ENCODE peak calls at places on chromosomes 3 and 15, in five cellular contexts. One of them, this sample, is unnamed.

GRCh38 chr3:72011495-72011894 is 226.5 kb upstream of the PROK2 start:
- DNase-seq in progenitor cell of endocrine pancreas: no peak
- DNase-seq in H9: no peak
- DNase-seq in PC-9: no peak
- DNase-seq in neural progenitor cell: no peak
- DNase-seq in this sample: no peak

GRCh38 chr3:182105875-182106274 is 394.1 kb downstream of the SOX2 start:
- DNase-seq in progenitor cell of endocrine pancreas: no peak
- DNase-seq in PC-9: no peak
- DNase-seq in H9: no peak
- DNase-seq in neural progenitor cell: no peak
- DNase-seq in this sample: no peak

GRCh38 chr15:88031461-88031860 is 225.1 kb downstream of the NTRK3 start:
- DNase-seq in neural progenitor cell: no peak
- DNase-seq in H9: no peak
- DNase-seq in progenitor cell of endocrine pancreas: no peak
- DNase-seq in PC-9: no peak
- DNase-seq in this sample: no peak

GRCh38 chr15:85443046-85443445 is 62.6 kb downstream of the AKAP13 start:
- DNase-seq in PC-9: no peak
- DNase-seq in H9: no peak
- DNase-seq in neural progenitor cell: no peak
- DNase-seq in progenitor cell of endocrine pancreas: no peak
- DNase-seq in this sample: no peak

GRCh38 chr15:52765779-52766178 is 24.4 kb downstream of the ONECUT1 start:
- DNase-seq in neural progenitor cell: peak
- DNase-seq in PC-9: no peak
- DNase-seq in progenitor cell of endocrine pancreas: no peak
- DNase-seq in H9: no peak
- DNase-seq in this sample: no peak

GRCh38 chr3:25547928-25548327 is 116.8 kb downstream of the TOP2B start:
- DNase-seq in H9: no peak
- DNase-seq in neural progenitor cell: no peak
- DNase-seq in progenitor cell of endocrine pancreas: no peak
- DNase-seq in PC-9: no peak
- DNase-seq in this sample: no peak

GRCh38 chr15:53037904-53038303 is 247.8 kb upstream of the ONECUT1 start:
- DNase-seq in H9: no peak
- DNase-seq in neural progenitor cell: no peak
- DNase-seq in PC-9: no peak
- DNase-seq in progenitor cell of endocrine pancreas: no peak
- DNase-seq in this sample: no peak

GRCh38 chr15:73601449-73602425 is 31.5 kb downstream of the NPTN start:
- DNase-seq in H9: no peak
- DNase-seq in progenitor cell of endocrine pancreas: no peak
- DNase-seq in neural progenitor cell: peak
- DNase-seq in PC-9: peak
- DNase-seq in this sample: no peak

GRCh38 chr15:89362203-89363101 is 27.8 kb upstream of the POLG start:
- DNase-seq in PC-9: no peak
- DNase-seq in H9: no peak
- DNase-seq in neural progenitor cell: peak
- DNase-seq in progenitor cell of endocrine pancreas: no peak
- DNase-seq in this sample: no peak

DNA sequence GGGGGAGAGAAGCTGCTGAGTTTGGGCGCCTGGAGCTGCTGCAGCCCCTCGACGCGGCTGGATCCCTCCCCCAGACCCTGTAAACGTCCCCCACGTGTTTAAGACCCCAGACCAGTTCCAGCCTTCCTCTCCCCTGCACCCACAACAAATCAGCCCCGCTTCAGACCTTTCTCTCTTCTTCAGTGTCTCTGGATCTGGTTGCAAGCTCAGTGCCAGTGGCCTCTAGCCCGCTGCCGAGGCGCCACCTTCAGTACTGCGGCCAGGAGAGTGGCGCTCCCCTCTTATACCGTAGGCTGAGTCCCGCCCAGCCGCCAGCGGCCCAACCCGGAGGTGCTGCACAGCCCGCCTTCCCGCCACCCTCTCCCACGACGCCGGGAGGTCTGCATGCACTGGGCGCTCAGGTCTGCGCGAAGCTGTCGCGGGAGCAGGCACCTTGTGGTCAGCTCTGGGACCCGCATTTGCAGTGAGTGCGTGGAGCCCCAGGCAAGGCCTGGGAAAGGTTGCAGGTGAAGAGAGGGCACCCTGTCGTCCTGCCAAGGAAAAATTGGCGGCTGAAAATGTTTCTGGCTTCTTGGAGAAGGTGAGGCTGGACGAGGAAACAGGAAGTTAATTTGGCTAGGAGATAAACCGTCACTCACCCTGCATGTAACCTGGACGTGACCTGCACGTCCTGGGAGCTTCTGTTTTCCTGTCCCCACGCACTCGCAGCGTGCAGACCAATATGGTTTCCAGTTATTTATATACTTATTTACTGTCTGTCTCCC is at the start of gene C2CD4B:
- DNase-seq in progenitor cell of endocrine pancreas: peak
- DNase-seq in PC-9: no peak
- DNase-seq in H9: peak
- DNase-seq in neural progenitor cell: peak
- DNase-seq in this sample: no peak
- TF ChIP-seq CTCF in progenitor cell of endocrine pancreas: no peak
- TF ChIP-seq CTCF in PC-9: no peak
- TF ChIP-seq CTCF in H9: peak
- TF ChIP-seq CTCF in neural progenitor cell: peak
- TF ChIP-seq CTCF in this sample: no peak

GRCh38 chr3:143327388-143327787 is 207.8 kb downstream of the CHST2 start:
- DNase-seq in neural progenitor cell: no peak
- DNase-seq in H9: no peak
- DNase-seq in PC-9: no peak
- DNase-seq in progenitor cell of endocrine pancreas: no peak
- DNase-seq in this sample: no peak

GRCh38 chr3:143328459-143328858 is 208.9 kb downstream of the CHST2 start:
- DNase-seq in neural progenitor cell: no peak
- DNase-seq in PC-9: no peak
- DNase-seq in progenitor cell of endocrine pancreas: no peak
- DNase-seq in H9: no peak
- DNase-seq in this sample: peak

GRCh38 chr3:143330316-143330868 is 210.8 kb downstream of the CHST2 start:
- DNase-seq in H9: no peak
- DNase-seq in neural progenitor cell: no peak
- DNase-seq in progenitor cell of endocrine pancreas: no peak
- DNase-seq in PC-9: no peak
- DNase-seq in this sample: no peak

GRCh38 chr3:143331336-143331735 is 211.8 kb downstream of the CHST2 start:
- DNase-seq in H9: no peak
- DNase-seq in PC-9: no peak
- DNase-seq in neural progenitor cell: no peak
- DNase-seq in progenitor cell of endocrine pancreas: no peak
- DNase-seq in this sample: no peak

GRCh38 chr3:143329567-143330164 is 210.1 kb downstream of the CHST2 start:
- DNase-seq in neural progenitor cell: no peak
- DNase-seq in H9: peak
- DNase-seq in PC-9: no peak
- DNase-seq in progenitor cell of endocrine pancreas: no peak
- DNase-seq in this sample: no peak
- TF ChIP-seq CTCF in neural progenitor cell: no peak
- TF ChIP-seq CTCF in H9: no peak
- TF ChIP-seq CTCF in PC-9: no peak
- TF ChIP-seq CTCF in progenitor cell of endocrine pancreas: no peak
- TF ChIP-seq CTCF in this sample: no peak

DNA sequence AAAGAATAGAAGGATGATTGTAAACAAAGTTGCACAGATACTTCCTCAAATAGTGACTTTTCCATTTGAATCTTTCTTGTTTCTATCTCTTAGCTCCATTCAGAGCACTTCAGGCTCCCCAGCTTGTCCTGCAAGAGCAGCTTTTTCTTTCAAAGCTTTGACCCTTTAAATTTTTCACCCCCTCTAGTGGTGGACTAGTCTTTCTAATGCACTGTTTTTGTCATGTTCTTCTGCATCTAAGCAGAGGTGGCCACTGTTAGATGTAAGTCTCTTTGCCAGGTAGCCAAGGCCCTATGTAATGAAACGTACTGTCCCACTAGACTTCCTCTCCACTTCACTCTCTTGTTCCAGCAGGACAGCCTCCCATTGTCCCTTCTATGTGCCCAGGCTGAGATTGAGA is 74.0 kb upstream of the MANF start:
- DNase-seq in PC-9: no peak
- DNase-seq in progenitor cell of endocrine pancreas: no peak
- DNase-seq in H9: no peak
- DNase-seq in neural progenitor cell: peak
- DNase-seq in this sample: peak
- TF ChIP-seq CTCF in PC-9: peak
- TF ChIP-seq CTCF in progenitor cell of endocrine pancreas: peak
- TF ChIP-seq CTCF in H9: peak
- TF ChIP-seq CTCF in neural progenitor cell: peak
- TF ChIP-seq CTCF in this sample: peak

GRCh38 chr15:66149871-66150270 is 103.7 kb downstream of the MEGF11 start:
- DNase-seq in neural progenitor cell: peak
- DNase-seq in PC-9: no peak
- DNase-seq in H9: no peak
- DNase-seq in progenitor cell of endocrine pancreas: no peak
- DNase-seq in this sample: no peak

GRCh38 chr15:66152650-66153049 is 100.9 kb downstream of the MEGF11 start:
- DNase-seq in H9: no peak
- DNase-seq in progenitor cell of endocrine pancreas: no peak
- DNase-seq in PC-9: no peak
- DNase-seq in neural progenitor cell: no peak
- DNase-seq in this sample: no peak

GRCh38 chr15:66154581-66154980 is 99.0 kb downstream of the MEGF11 start:
- DNase-seq in PC-9: no peak
- DNase-seq in neural progenitor cell: no peak
- DNase-seq in progenitor cell of endocrine pancreas: no peak
- DNase-seq in H9: no peak
- DNase-seq in this sample: no peak

GRCh38 chr15:66153549-66154415 is 99.8 kb downstream of the MEGF11 start:
- DNase-seq in PC-9: no peak
- DNase-seq in H9: no peak
- DNase-seq in progenitor cell of endocrine pancreas: no peak
- DNase-seq in neural progenitor cell: no peak
- DNase-seq in this sample: no peak

GRCh38 chr15:66151809-66152208 is 101.7 kb downstream of the MEGF11 start:
- DNase-seq in progenitor cell of endocrine pancreas: no peak
- DNase-seq in PC-9: no peak
- DNase-seq in H9: peak
- DNase-seq in neural progenitor cell: peak
- DNase-seq in this sample: no peak
- TF ChIP-seq CTCF in progenitor cell of endocrine pancreas: no peak
- TF ChIP-seq CTCF in PC-9: no peak
- TF ChIP-seq CTCF in H9: peak
- TF ChIP-seq CTCF in neural progenitor cell: peak
- TF ChIP-seq CTCF in this sample: no peak

DNA sequence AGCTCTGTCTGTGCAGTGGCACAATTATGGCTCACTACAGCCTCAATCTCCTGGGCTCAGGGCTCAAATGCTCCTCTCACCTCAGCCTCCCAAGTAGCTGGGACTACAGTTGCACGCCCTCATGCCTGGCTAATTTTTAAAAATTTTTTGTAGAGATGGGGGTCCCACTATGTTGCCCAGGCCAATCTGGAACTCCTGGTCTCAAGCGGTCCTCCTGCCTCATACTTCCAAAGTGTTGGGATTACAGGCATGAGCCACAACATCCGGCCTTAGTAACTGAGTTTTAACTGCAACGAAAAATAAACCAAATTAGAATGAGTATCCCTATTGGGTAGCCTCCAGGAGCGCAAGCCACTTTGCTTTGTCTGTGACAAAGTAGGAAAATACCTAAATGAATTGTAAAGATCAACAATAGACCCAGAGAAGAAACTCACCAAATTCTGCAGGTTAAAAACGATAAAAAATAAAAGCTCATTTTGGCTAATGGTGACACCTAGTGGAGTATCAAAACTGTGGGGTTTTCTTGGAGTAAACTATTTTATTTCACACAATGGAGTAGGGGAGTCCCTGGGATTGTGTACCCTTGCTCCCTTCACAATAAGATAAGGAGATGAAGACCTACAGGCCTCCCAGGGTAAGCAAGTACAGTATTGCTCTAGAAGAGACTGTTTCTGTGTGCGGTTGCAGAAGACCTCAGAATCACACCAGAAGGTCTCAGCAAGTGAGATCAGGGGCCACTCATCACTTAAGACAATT is 21.0 kb upstream of the CA12 start:
- DNase-seq in progenitor cell of endocrine pancreas: no peak
- DNase-seq in PC-9: no peak
- DNase-seq in H9: no peak
- DNase-seq in neural progenitor cell: peak
- DNase-seq in this sample: no peak
- TF ChIP-seq CTCF in progenitor cell of endocrine pancreas: peak
- TF ChIP-seq CTCF in PC-9: peak
- TF ChIP-seq CTCF in H9: peak
- TF ChIP-seq CTCF in neural progenitor cell: peak
- TF ChIP-seq CTCF in this sample: peak

This sample was measured in AG09319.